ENCODE peak calls at places on chromosome 11, in nine cellular contexts. One of them, this sample, is unnamed.

GRCh38 chr11:87454246-87454645 is 416.5 kb downstream of the TMEM135 start:
- DNase-seq in brain microvascular endothelial cell: peak
- DNase-seq in left colon: peak
- DNase-seq in activated naive CD4-positive, alpha-beta T cell treated with anti-CD3 and anti-CD28 coated beads for 36 hours: no peak
- DNase-seq in activated CD4-positive, alpha-beta memory T cell treated with anti-CD3 and anti-CD28 coated beads, Interleukin-2, amount 10 ng/mL, durations not matched to agents 7 days and 5 days: no peak
- DNase-seq in stimulated activated CD4-positive, alpha-beta T cell treated with anti-CD3 and anti-CD28 coated beads, Interleukin-1b, Interleukin-23, amount 100 ng/mL, for 24 hours: no peak
- DNase-seq in GF-D8: no peak
- DNase-seq in foreskin melanocyte: no peak
- DNase-seq in fibroblast of mammary gland: no peak
- DNase-seq in this sample: no peak

GRCh38 chr11:2693851-2694261 is 5.9 kb downstream of the KCNQ1OT1 start:
- DNase-seq in stimulated activated CD4-positive, alpha-beta T cell treated with anti-CD3 and anti-CD28 coated beads, Interleukin-1b, Interleukin-23, amount 100 ng/mL, for 24 hours: no peak
- DNase-seq in fibroblast of mammary gland: no peak
- DNase-seq in activated naive CD4-positive, alpha-beta T cell treated with anti-CD3 and anti-CD28 coated beads for 36 hours: no peak
- DNase-seq in activated CD4-positive, alpha-beta memory T cell treated with anti-CD3 and anti-CD28 coated beads, Interleukin-2, amount 10 ng/mL, durations not matched to agents 7 days and 5 days: no peak
- DNase-seq in GF-D8: no peak
- DNase-seq in left colon: peak
- DNase-seq in foreskin melanocyte: no peak
- DNase-seq in brain microvascular endothelial cell: no peak
- DNase-seq in this sample: no peak

GRCh38 chr11:76443254-76443935 is 1.4 kb upstream of the EMSY start:
- DNase-seq in brain microvascular endothelial cell: no peak
- DNase-seq in activated naive CD4-positive, alpha-beta T cell treated with anti-CD3 and anti-CD28 coated beads for 36 hours: no peak
- DNase-seq in stimulated activated CD4-positive, alpha-beta T cell treated with anti-CD3 and anti-CD28 coated beads, Interleukin-1b, Interleukin-23, amount 100 ng/mL, for 24 hours: no peak
- DNase-seq in GF-D8: no peak
- DNase-seq in fibroblast of mammary gland: peak
- DNase-seq in activated CD4-positive, alpha-beta memory T cell treated with anti-CD3 and anti-CD28 coated beads, Interleukin-2, amount 10 ng/mL, durations not matched to agents 7 days and 5 days: no peak
- DNase-seq in left colon: no peak
- DNase-seq in foreskin melanocyte: no peak
- DNase-seq in this sample: no peak

GRCh38 chr11:117314840-117315239 is 1.2 kb downstream of the BACE1 start:
- DNase-seq in stimulated activated CD4-positive, alpha-beta T cell treated with anti-CD3 and anti-CD28 coated beads, Interleukin-1b, Interleukin-23, amount 100 ng/mL, for 24 hours: no peak
- DNase-seq in fibroblast of mammary gland: no peak
- DNase-seq in GF-D8: no peak
- DNase-seq in activated CD4-positive, alpha-beta memory T cell treated with anti-CD3 and anti-CD28 coated beads, Interleukin-2, amount 10 ng/mL, durations not matched to agents 7 days and 5 days: no peak
- DNase-seq in activated naive CD4-positive, alpha-beta T cell treated with anti-CD3 and anti-CD28 coated beads for 36 hours: no peak
- DNase-seq in left colon: no peak
- DNase-seq in foreskin melanocyte: no peak
- DNase-seq in brain microvascular endothelial cell: no peak
- DNase-seq in this sample: no peak

GRCh38 chr11:64284048-64284961 is at the start of gene BAD:
- DNase-seq in stimulated activated CD4-positive, alpha-beta T cell treated with anti-CD3 and anti-CD28 coated beads, Interleukin-1b, Interleukin-23, amount 100 ng/mL, for 24 hours: peak
- DNase-seq in GF-D8: peak
- DNase-seq in fibroblast of mammary gland: peak
- DNase-seq in activated naive CD4-positive, alpha-beta T cell treated with anti-CD3 and anti-CD28 coated beads for 36 hours: peak
- DNase-seq in activated CD4-positive, alpha-beta memory T cell treated with anti-CD3 and anti-CD28 coated beads, Interleukin-2, amount 10 ng/mL, durations not matched to agents 7 days and 5 days: peak
- DNase-seq in foreskin melanocyte: peak
- DNase-seq in brain microvascular endothelial cell: peak
- DNase-seq in left colon: peak
- DNase-seq in this sample: peak

GRCh38 chr11:34929794-34930763 is 13.7 kb downstream of the PDHX start:
- DNase-seq in stimulated activated CD4-positive, alpha-beta T cell treated with anti-CD3 and anti-CD28 coated beads, Interleukin-1b, Interleukin-23, amount 100 ng/mL, for 24 hours: no peak
- DNase-seq in foreskin melanocyte: peak
- DNase-seq in fibroblast of mammary gland: no peak
- DNase-seq in left colon: peak
- DNase-seq in GF-D8: no peak
- DNase-seq in activated CD4-positive, alpha-beta memory T cell treated with anti-CD3 and anti-CD28 coated beads, Interleukin-2, amount 10 ng/mL, durations not matched to agents 7 days and 5 days: no peak
- DNase-seq in brain microvascular endothelial cell: no peak
- DNase-seq in activated naive CD4-positive, alpha-beta T cell treated with anti-CD3 and anti-CD28 coated beads for 36 hours: no peak
- DNase-seq in this sample: no peak

GRCh38 chr11:70443043-70444030 is 45.0 kb downstream of the CTTN start:
- DNase-seq in activated naive CD4-positive, alpha-beta T cell treated with anti-CD3 and anti-CD28 coated beads for 36 hours: no peak
- DNase-seq in left colon: no peak
- DNase-seq in stimulated activated CD4-positive, alpha-beta T cell treated with anti-CD3 and anti-CD28 coated beads, Interleukin-1b, Interleukin-23, amount 100 ng/mL, for 24 hours: no peak
- DNase-seq in GF-D8: no peak
- DNase-seq in fibroblast of mammary gland: no peak
- DNase-seq in brain microvascular endothelial cell: no peak
- DNase-seq in foreskin melanocyte: no peak
- DNase-seq in activated CD4-positive, alpha-beta memory T cell treated with anti-CD3 and anti-CD28 coated beads, Interleukin-2, amount 10 ng/mL, durations not matched to agents 7 days and 5 days: no peak
- DNase-seq in this sample: no peak

GRCh38 chr11:77791301-77791700 is 29.2 kb downstream of the RSF1 start:
- DNase-seq in left colon: no peak
- DNase-seq in stimulated activated CD4-positive, alpha-beta T cell treated with anti-CD3 and anti-CD28 coated beads, Interleukin-1b, Interleukin-23, amount 100 ng/mL, for 24 hours: no peak
- DNase-seq in activated CD4-positive, alpha-beta memory T cell treated with anti-CD3 and anti-CD28 coated beads, Interleukin-2, amount 10 ng/mL, durations not matched to agents 7 days and 5 days: no peak
- DNase-seq in brain microvascular endothelial cell: no peak
- DNase-seq in foreskin melanocyte: no peak
- DNase-seq in activated naive CD4-positive, alpha-beta T cell treated with anti-CD3 and anti-CD28 coated beads for 36 hours: no peak
- DNase-seq in GF-D8: no peak
- DNase-seq in fibroblast of mammary gland: no peak
- DNase-seq in this sample: no peak

GRCh38 chr11:2846056-2846455 is 39.5 kb downstream of the CDKN1C start:
- DNase-seq in GF-D8: no peak
- DNase-seq in activated CD4-positive, alpha-beta memory T cell treated with anti-CD3 and anti-CD28 coated beads, Interleukin-2, amount 10 ng/mL, durations not matched to agents 7 days and 5 days: no peak
- DNase-seq in foreskin melanocyte: no peak
- DNase-seq in activated naive CD4-positive, alpha-beta T cell treated with anti-CD3 and anti-CD28 coated beads for 36 hours: no peak
- DNase-seq in stimulated activated CD4-positive, alpha-beta T cell treated with anti-CD3 and anti-CD28 coated beads, Interleukin-1b, Interleukin-23, amount 100 ng/mL, for 24 hours: no peak
- DNase-seq in brain microvascular endothelial cell: peak
- DNase-seq in fibroblast of mammary gland: no peak
- DNase-seq in left colon: no peak
- DNase-seq in this sample: no peak

GRCh38 chr11:2789331-2789730 is 89.5 kb upstream of the KCNQ1OT1 start:
- DNase-seq in fibroblast of mammary gland: no peak
- DNase-seq in activated CD4-positive, alpha-beta memory T cell treated with anti-CD3 and anti-CD28 coated beads, Interleukin-2, amount 10 ng/mL, durations not matched to agents 7 days and 5 days: no peak
- DNase-seq in left colon: no peak
- DNase-seq in GF-D8: no peak
- DNase-seq in stimulated activated CD4-positive, alpha-beta T cell treated with anti-CD3 and anti-CD28 coated beads, Interleukin-1b, Interleukin-23, amount 100 ng/mL, for 24 hours: no peak
- DNase-seq in brain microvascular endothelial cell: no peak
- DNase-seq in foreskin melanocyte: no peak
- DNase-seq in activated naive CD4-positive, alpha-beta T cell treated with anti-CD3 and anti-CD28 coated beads for 36 hours: peak
- DNase-seq in this sample: no peak

GRCh38 chr11:19345848-19346681 is 105.3 kb upstream of the E2F8 start:
- DNase-seq in left colon: no peak
- DNase-seq in foreskin melanocyte: no peak
- DNase-seq in activated naive CD4-positive, alpha-beta T cell treated with anti-CD3 and anti-CD28 coated beads for 36 hours: no peak
- DNase-seq in fibroblast of mammary gland: peak
- DNase-seq in GF-D8: no peak
- DNase-seq in brain microvascular endothelial cell: no peak
- DNase-seq in stimulated activated CD4-positive, alpha-beta T cell treated with anti-CD3 and anti-CD28 coated beads, Interleukin-1b, Interleukin-23, amount 100 ng/mL, for 24 hours: no peak
- DNase-seq in activated CD4-positive, alpha-beta memory T cell treated with anti-CD3 and anti-CD28 coated beads, Interleukin-2, amount 10 ng/mL, durations not matched to agents 7 days and 5 days: no peak
- DNase-seq in this sample: no peak

GRCh38 chr11:45098929-45099328 is 47.5 kb upstream of the PRDM11 start:
- DNase-seq in fibroblast of mammary gland: no peak
- DNase-seq in activated CD4-positive, alpha-beta memory T cell treated with anti-CD3 and anti-CD28 coated beads, Interleukin-2, amount 10 ng/mL, durations not matched to agents 7 days and 5 days: peak
- DNase-seq in brain microvascular endothelial cell: no peak
- DNase-seq in activated naive CD4-positive, alpha-beta T cell treated with anti-CD3 and anti-CD28 coated beads for 36 hours: no peak
- DNase-seq in GF-D8: no peak
- DNase-seq in stimulated activated CD4-positive, alpha-beta T cell treated with anti-CD3 and anti-CD28 coated beads, Interleukin-1b, Interleukin-23, amount 100 ng/mL, for 24 hours: no peak
- DNase-seq in left colon: no peak
- DNase-seq in foreskin melanocyte: no peak
- DNase-seq in this sample: no peak

GRCh38 chr11:75453916-75454655 is 21.1 kb upstream of the KLHL35 start:
- DNase-seq in GF-D8: no peak
- DNase-seq in activated CD4-positive, alpha-beta memory T cell treated with anti-CD3 and anti-CD28 coated beads, Interleukin-2, amount 10 ng/mL, durations not matched to agents 7 days and 5 days: no peak
- DNase-seq in fibroblast of mammary gland: peak
- DNase-seq in left colon: no peak
- DNase-seq in brain microvascular endothelial cell: no peak
- DNase-seq in stimulated activated CD4-positive, alpha-beta T cell treated with anti-CD3 and anti-CD28 coated beads, Interleukin-1b, Interleukin-23, amount 100 ng/mL, for 24 hours: no peak
- DNase-seq in foreskin melanocyte: no peak
- DNase-seq in activated naive CD4-positive, alpha-beta T cell treated with anti-CD3 and anti-CD28 coated beads for 36 hours: no peak
- DNase-seq in this sample: no peak

GRCh38 chr11:110513521-110514450 is 84.0 kb downstream of the FDX1 start:
- DNase-seq in brain microvascular endothelial cell: no peak
- DNase-seq in fibroblast of mammary gland: peak
- DNase-seq in stimulated activated CD4-positive, alpha-beta T cell treated with anti-CD3 and anti-CD28 coated beads, Interleukin-1b, Interleukin-23, amount 100 ng/mL, for 24 hours: no peak
- DNase-seq in activated naive CD4-positive, alpha-beta T cell treated with anti-CD3 and anti-CD28 coated beads for 36 hours: no peak
- DNase-seq in GF-D8: no peak
- DNase-seq in foreskin melanocyte: no peak
- DNase-seq in left colon: no peak
- DNase-seq in activated CD4-positive, alpha-beta memory T cell treated with anti-CD3 and anti-CD28 coated beads, Interleukin-2, amount 10 ng/mL, durations not matched to agents 7 days and 5 days: no peak
- DNase-seq in this sample: no peak

GRCh38 chr11:103637250-103637649 is 399.2 kb upstream of the DDI1 start:
- DNase-seq in fibroblast of mammary gland: peak
- DNase-seq in activated CD4-positive, alpha-beta memory T cell treated with anti-CD3 and anti-CD28 coated beads, Interleukin-2, amount 10 ng/mL, durations not matched to agents 7 days and 5 days: no peak
- DNase-seq in stimulated activated CD4-positive, alpha-beta T cell treated with anti-CD3 and anti-CD28 coated beads, Interleukin-1b, Interleukin-23, amount 100 ng/mL, for 24 hours: no peak
- DNase-seq in activated naive CD4-positive, alpha-beta T cell treated with anti-CD3 and anti-CD28 coated beads for 36 hours: no peak
- DNase-seq in GF-D8: no peak
- DNase-seq in foreskin melanocyte: no peak
- DNase-seq in brain microvascular endothelial cell: no peak
- DNase-seq in left colon: no peak
- DNase-seq in this sample: no peak

GRCh38 chr11:61109671-61110070 is 7.4 kb downstream of the CD5 start:
- DNase-seq in activated CD4-positive, alpha-beta memory T cell treated with anti-CD3 and anti-CD28 coated beads, Interleukin-2, amount 10 ng/mL, durations not matched to agents 7 days and 5 days: no peak
- DNase-seq in foreskin melanocyte: no peak
- DNase-seq in activated naive CD4-positive, alpha-beta T cell treated with anti-CD3 and anti-CD28 coated beads for 36 hours: no peak
- DNase-seq in stimulated activated CD4-positive, alpha-beta T cell treated with anti-CD3 and anti-CD28 coated beads, Interleukin-1b, Interleukin-23, amount 100 ng/mL, for 24 hours: no peak
- DNase-seq in left colon: no peak
- DNase-seq in fibroblast of mammary gland: no peak
- DNase-seq in GF-D8: no peak
- DNase-seq in brain microvascular endothelial cell: no peak
- DNase-seq in this sample: no peak

GRCh38 chr11:58742981-58743880 is 11.5 kb upstream of the GLYAT start:
- DNase-seq in fibroblast of mammary gland: no peak
- DNase-seq in stimulated activated CD4-positive, alpha-beta T cell treated with anti-CD3 and anti-CD28 coated beads, Interleukin-1b, Interleukin-23, amount 100 ng/mL, for 24 hours: no peak
- DNase-seq in left colon: no peak
- DNase-seq in activated CD4-positive, alpha-beta memory T cell treated with anti-CD3 and anti-CD28 coated beads, Interleukin-2, amount 10 ng/mL, durations not matched to agents 7 days and 5 days: no peak
- DNase-seq in activated naive CD4-positive, alpha-beta T cell treated with anti-CD3 and anti-CD28 coated beads for 36 hours: no peak
- DNase-seq in GF-D8: no peak
- DNase-seq in brain microvascular endothelial cell: no peak
- DNase-seq in foreskin melanocyte: no peak
- DNase-seq in this sample: no peak

GRCh38 chr11:127383026-127383425 is 382.5 kb upstream of the KIRREL3 start:
- DNase-seq in brain microvascular endothelial cell: no peak
- DNase-seq in left colon: no peak
- DNase-seq in GF-D8: no peak
- DNase-seq in fibroblast of mammary gland: no peak
- DNase-seq in activated CD4-positive, alpha-beta memory T cell treated with anti-CD3 and anti-CD28 coated beads, Interleukin-2, amount 10 ng/mL, durations not matched to agents 7 days and 5 days: no peak
- DNase-seq in stimulated activated CD4-positive, alpha-beta T cell treated with anti-CD3 and anti-CD28 coated beads, Interleukin-1b, Interleukin-23, amount 100 ng/mL, for 24 hours: no peak
- DNase-seq in activated naive CD4-positive, alpha-beta T cell treated with anti-CD3 and anti-CD28 coated beads for 36 hours: no peak
- DNase-seq in foreskin melanocyte: no peak
- DNase-seq in this sample: no peak

GRCh38 chr11:94664336-94664735 is 97.2 kb downstream of the PIWIL4 start:
- DNase-seq in activated CD4-positive, alpha-beta memory T cell treated with anti-CD3 and anti-CD28 coated beads, Interleukin-2, amount 10 ng/mL, durations not matched to agents 7 days and 5 days: no peak
- DNase-seq in activated naive CD4-positive, alpha-beta T cell treated with anti-CD3 and anti-CD28 coated beads for 36 hours: no peak
- DNase-seq in foreskin melanocyte: no peak
- DNase-seq in brain microvascular endothelial cell: no peak
- DNase-seq in left colon: no peak
- DNase-seq in stimulated activated CD4-positive, alpha-beta T cell treated with anti-CD3 and anti-CD28 coated beads, Interleukin-1b, Interleukin-23, amount 100 ng/mL, for 24 hours: no peak
- DNase-seq in GF-D8: no peak
- DNase-seq in fibroblast of mammary gland: peak
- DNase-seq in this sample: no peak

GRCh38 chr11:85590848-85591483 is 36.2 kb downstream of the DLG2 start:
- DNase-seq in activated CD4-positive, alpha-beta memory T cell treated with anti-CD3 and anti-CD28 coated beads, Interleukin-2, amount 10 ng/mL, durations not matched to agents 7 days and 5 days: no peak
- DNase-seq in brain microvascular endothelial cell: peak
- DNase-seq in stimulated activated CD4-positive, alpha-beta T cell treated with anti-CD3 and anti-CD28 coated beads, Interleukin-1b, Interleukin-23, amount 100 ng/mL, for 24 hours: no peak
- DNase-seq in activated naive CD4-positive, alpha-beta T cell treated with anti-CD3 and anti-CD28 coated beads for 36 hours: no peak
- DNase-seq in fibroblast of mammary gland: peak
- DNase-seq in foreskin melanocyte: peak
- DNase-seq in left colon: no peak
- DNase-seq in GF-D8: no peak
- DNase-seq in this sample: no peak

GRCh38 chr11:534197-534591 is 1.2 kb downstream of the HRAS start:
- DNase-seq in activated CD4-positive, alpha-beta memory T cell treated with anti-CD3 and anti-CD28 coated beads, Interleukin-2, amount 10 ng/mL, durations not matched to agents 7 days and 5 days: no peak
- DNase-seq in brain microvascular endothelial cell: no peak
- DNase-seq in foreskin melanocyte: no peak
- DNase-seq in left colon: no peak
- DNase-seq in stimulated activated CD4-positive, alpha-beta T cell treated with anti-CD3 and anti-CD28 coated beads, Interleukin-1b, Interleukin-23, amount 100 ng/mL, for 24 hours: no peak
- DNase-seq in fibroblast of mammary gland: no peak
- DNase-seq in activated naive CD4-positive, alpha-beta T cell treated with anti-CD3 and anti-CD28 coated beads for 36 hours: no peak
- DNase-seq in GF-D8: no peak
- DNase-seq in this sample: no peak

GRCh38 chr11:120467627-120468026 is 43.9 kb upstream of the GRIK4 start:
- DNase-seq in activated naive CD4-positive, alpha-beta T cell treated with anti-CD3 and anti-CD28 coated beads for 36 hours: no peak
- DNase-seq in brain microvascular endothelial cell: peak
- DNase-seq in fibroblast of mammary gland: no peak
- DNase-seq in left colon: no peak
- DNase-seq in GF-D8: no peak
- DNase-seq in stimulated activated CD4-positive, alpha-beta T cell treated with anti-CD3 and anti-CD28 coated beads, Interleukin-1b, Interleukin-23, amount 100 ng/mL, for 24 hours: no peak
- DNase-seq in activated CD4-positive, alpha-beta memory T cell treated with anti-CD3 and anti-CD28 coated beads, Interleukin-2, amount 10 ng/mL, durations not matched to agents 7 days and 5 days: no peak
- DNase-seq in foreskin melanocyte: no peak
- DNase-seq in this sample: no peak

GRCh38 chr11:118145285-118146227 is 7.1 kb downstream of the SCN4B start:
- DNase-seq in foreskin melanocyte: peak
- DNase-seq in GF-D8: peak
- DNase-seq in activated naive CD4-positive, alpha-beta T cell treated with anti-CD3 and anti-CD28 coated beads for 36 hours: peak
- DNase-seq in brain microvascular endothelial cell: peak
- DNase-seq in stimulated activated CD4-positive, alpha-beta T cell treated with anti-CD3 and anti-CD28 coated beads, Interleukin-1b, Interleukin-23, amount 100 ng/mL, for 24 hours: peak
- DNase-seq in fibroblast of mammary gland: peak
- DNase-seq in activated CD4-positive, alpha-beta memory T cell treated with anti-CD3 and anti-CD28 coated beads, Interleukin-2, amount 10 ng/mL, durations not matched to agents 7 days and 5 days: peak
- DNase-seq in left colon: peak
- DNase-seq in this sample: peak

GRCh38 chr11:60974726-60975125 is 3.2 kb downstream of the CD6 start:
- DNase-seq in foreskin melanocyte: peak
- DNase-seq in GF-D8: no peak
- DNase-seq in fibroblast of mammary gland: no peak
- DNase-seq in brain microvascular endothelial cell: no peak
- DNase-seq in activated CD4-positive, alpha-beta memory T cell treated with anti-CD3 and anti-CD28 coated beads, Interleukin-2, amount 10 ng/mL, durations not matched to agents 7 days and 5 days: no peak
- DNase-seq in left colon: no peak
- DNase-seq in stimulated activated CD4-positive, alpha-beta T cell treated with anti-CD3 and anti-CD28 coated beads, Interleukin-1b, Interleukin-23, amount 100 ng/mL, for 24 hours: no peak
- DNase-seq in activated naive CD4-positive, alpha-beta T cell treated with anti-CD3 and anti-CD28 coated beads for 36 hours: peak
- DNase-seq in this sample: no peak

GRCh38 chr11:62948765-62949320 is 27.7 kb upstream of the CHRM1 start:
- DNase-seq in stimulated activated CD4-positive, alpha-beta T cell treated with anti-CD3 and anti-CD28 coated beads, Interleukin-1b, Interleukin-23, amount 100 ng/mL, for 24 hours: no peak
- DNase-seq in foreskin melanocyte: no peak
- DNase-seq in activated CD4-positive, alpha-beta memory T cell treated with anti-CD3 and anti-CD28 coated beads, Interleukin-2, amount 10 ng/mL, durations not matched to agents 7 days and 5 days: no peak
- DNase-seq in left colon: no peak
- DNase-seq in fibroblast of mammary gland: no peak
- DNase-seq in GF-D8: no peak
- DNase-seq in activated naive CD4-positive, alpha-beta T cell treated with anti-CD3 and anti-CD28 coated beads for 36 hours: no peak
- DNase-seq in brain microvascular endothelial cell: no peak
- DNase-seq in this sample: no peak

GRCh38 chr11:20634781-20635180 is 34.6 kb upstream of the NELL1 start:
- DNase-seq in left colon: no peak
- DNase-seq in fibroblast of mammary gland: no peak
- DNase-seq in activated naive CD4-positive, alpha-beta T cell treated with anti-CD3 and anti-CD28 coated beads for 36 hours: no peak
- DNase-seq in brain microvascular endothelial cell: no peak
- DNase-seq in foreskin melanocyte: no peak
- DNase-seq in stimulated activated CD4-positive, alpha-beta T cell treated with anti-CD3 and anti-CD28 coated beads, Interleukin-1b, Interleukin-23, amount 100 ng/mL, for 24 hours: no peak
- DNase-seq in activated CD4-positive, alpha-beta memory T cell treated with anti-CD3 and anti-CD28 coated beads, Interleukin-2, amount 10 ng/mL, durations not matched to agents 7 days and 5 days: no peak
- DNase-seq in GF-D8: no peak
- DNase-seq in this sample: no peak

GRCh38 chr11:121870202-121871045 is 245.6 kb downstream of the BLID start:
- DNase-seq in GF-D8: no peak
- DNase-seq in left colon: no peak
- DNase-seq in stimulated activated CD4-positive, alpha-beta T cell treated with anti-CD3 and anti-CD28 coated beads, Interleukin-1b, Interleukin-23, amount 100 ng/mL, for 24 hours: no peak
- DNase-seq in activated CD4-positive, alpha-beta memory T cell treated with anti-CD3 and anti-CD28 coated beads, Interleukin-2, amount 10 ng/mL, durations not matched to agents 7 days and 5 days: no peak
- DNase-seq in foreskin melanocyte: no peak
- DNase-seq in brain microvascular endothelial cell: no peak
- DNase-seq in activated naive CD4-positive, alpha-beta T cell treated with anti-CD3 and anti-CD28 coated beads for 36 hours: no peak
- DNase-seq in fibroblast of mammary gland: peak
- DNase-seq in this sample: no peak